ENCODE peak calls at places on chromosomes 11 and 22, in eight cellular contexts. Q is K562, V is HCT116, Z is astrocyte, I is PC-9, T is PC-3, S is neuronal stem cell, C is SK-N-SH. P is an unnamed sample. For H3K4me1 and H3K9me3, the result is how much of the 10 kb centered on the place peaks cover.

GRCh38 chr11:126162286-126163030 is 49.0 kb downstream of the RPUSD4 start:
- DNase-seq in Q (no peak), V (no peak), Z (no peak), I (no peak), T (no peak), S (no peak), C (no peak), P (no peak)

GRCh38 chr11:115425816-115426215 is 78.4 kb downstream of the CADM1 start:
- DNase-seq in Q (no peak), V (no peak), Z (no peak), I (no peak), T (no peak), S (no peak), C (no peak), P (no peak)

GRCh38 chr22:33921576-33922181 is 1.4 kb upstream of the LARGE1 start:
- DNase-seq in Q (no peak), V (no peak), Z (peak), I (no peak), T (no peak), S (peak), C (peak), P (peak)

GRCh38 chr11:83087035-83087434 is 15.3 kb upstream of the RAB30 start:
- DNase-seq in Q (no peak), V (no peak), Z (no peak), I (peak), T (peak), S (no peak), C (no peak), P (no peak)

GRCh38 chr11:71301858-71302533 is 49.6 kb upstream of the SHANK2 start:
- DNase-seq in Q (no peak), V (no peak), Z (no peak), I (no peak), T (no peak), S (no peak), C (no peak), P (no peak)

GRCh38 chr11:27649800-27650199 is 50.5 kb downstream of the BDNF start:
- DNase-seq in Q (no peak), V (no peak), Z (no peak), I (no peak), T (no peak), S (no peak), C (no peak), P (no peak)

GRCh38 chr11:70111269-70112016 is 33.3 kb downstream of the ANO1 start:
- DNase-seq in Q (peak), V (no peak), Z (peak), I (peak), T (peak), S (no peak), C (no peak), P (no peak)

GRCh38 chr11:86627776-86628455 is 44.5 kb downstream of the ME3 start:
- DNase-seq in Q (no peak), V (no peak), Z (no peak), I (no peak), T (no peak), S (no peak), C (peak), P (no peak)

GRCh38 chr11:3126207-3126865 is 38.8 kb downstream of the OSBPL5 start:
- DNase-seq in Q (no peak), V (peak), Z (no peak), I (no peak), T (peak), S (no peak), C (no peak), P (peak)

GRCh38 chr11:78465169-78465942 is 47.7 kb upstream of the GAB2 start:
- DNase-seq in Q (no peak), V (no peak), Z (no peak), I (no peak), T (no peak), S (no peak), C (no peak), P (no peak)

GRCh38 chr22:25351631-25352293 is 132.3 kb downstream of the CRYBB2 start:
- DNase-seq in Q (no peak), V (no peak), Z (no peak), I (no peak), T (no peak), S (no peak), C (no peak), P (no peak)

GRCh38 chr11:22433066-22433450 is 94.9 kb downstream of the SLC17A6 start:
- DNase-seq in Q (no peak), V (no peak), Z (peak), I (no peak), T (no peak), S (no peak), C (no peak), P (no peak)
- H3K4me1 ChIP-seq in Q (under half), V (under half), Z (under half), I (under half), T (under half), S (under half), C (under half), P (under half)

DNA sequence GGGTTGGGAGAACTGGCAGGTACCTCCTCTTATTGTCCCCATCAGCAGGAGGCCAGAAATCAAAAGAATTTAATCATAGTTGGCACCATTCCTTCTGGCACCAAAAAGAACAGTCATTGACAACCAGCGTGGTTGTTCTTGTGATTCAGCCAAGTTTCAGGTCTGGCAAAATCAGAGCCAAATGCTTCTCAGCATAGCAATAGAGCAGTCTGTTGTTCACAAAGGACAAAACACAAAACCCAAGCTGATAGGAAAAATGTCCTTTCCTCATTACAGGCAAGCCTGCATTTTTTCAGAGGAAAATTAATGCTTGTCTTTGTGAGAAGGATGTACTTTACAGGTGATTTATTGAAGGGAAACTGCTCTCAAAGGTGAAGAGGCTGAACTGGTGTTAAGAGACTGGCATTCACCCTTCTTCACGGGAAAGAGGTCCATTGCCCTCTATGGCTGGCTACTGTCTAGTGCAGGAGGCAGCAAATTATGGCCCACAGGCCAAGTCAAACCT is 241.8 kb upstream of the ARHGAP42 start:
- DNase-seq in Q (no peak), V (no peak), Z (peak), I (no peak), T (peak), S (no peak), C (no peak), P (peak)
- H3K9me3 ChIP-seq in Q (under half), V (under half), Z (under half), I (under half), T (under half), S (under half), C (under half), P (under half)

DNA sequence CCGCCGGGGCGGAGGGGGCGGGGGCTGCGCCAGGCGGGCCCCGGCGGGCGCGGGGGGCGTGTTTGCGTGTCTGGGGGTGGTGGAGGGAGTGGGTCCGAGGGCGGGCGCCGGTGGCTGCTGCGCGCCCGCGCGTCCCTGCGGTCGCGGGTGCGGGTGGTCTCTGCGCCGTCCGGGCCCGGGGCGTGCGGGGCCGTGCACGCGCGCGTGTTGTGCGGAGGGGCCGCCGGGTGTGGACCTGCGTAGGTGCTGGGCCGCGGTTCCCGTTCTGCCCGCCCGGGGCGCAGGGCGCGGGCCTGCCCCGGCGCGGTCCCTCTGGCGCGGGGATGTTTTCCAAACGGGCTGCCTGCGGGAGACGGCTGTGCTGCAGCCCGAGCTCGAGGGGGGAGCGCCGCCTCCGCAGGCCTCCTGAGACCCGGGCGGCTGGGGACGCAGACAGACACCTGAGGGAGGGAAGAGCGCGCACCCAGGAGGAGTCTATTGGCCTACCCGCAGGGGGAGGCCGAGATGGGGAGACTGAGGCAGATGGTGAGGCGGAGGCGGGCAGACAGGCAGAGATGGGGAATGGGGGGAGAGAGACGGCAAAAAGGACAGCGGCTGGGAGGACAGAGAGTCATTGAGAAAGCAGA is 442 bp downstream of the PELI3 start:
- DNase-seq in Q (no peak), V (no peak), Z (no peak), I (no peak), T (peak), S (peak), C (no peak), P (no peak)
- H2AFZ ChIP-seq in Q (peak), V (no peak), Z (peak), I (peak), T (peak), S (peak), C (peak), P (peak)

GRCh38 chr11:121510438-121510837 is 57.7 kb upstream of the SORL1-AS1 start:
- DNase-seq in Q (no peak), V (no peak), Z (no peak), I (no peak), T (no peak), S (no peak), C (no peak), P (no peak)
- H3K4me1 ChIP-seq in Q (under half), V (under half), Z (under half), I (under half), T (under half), S (under half), C (under half), P (under half)